ENCODE peak calls at places on chromosomes 4 and X, in ten cellular contexts. U is activated gamma-delta T cell; F is stimulated activated CD8-positive, alpha-beta memory T cell treated with anti-CD3 and anti-CD28 coated beads, Interleukin-4, amount 100 ng/mL, for 4 hours; C is osteoblast; W is HEK293T; B is NCI-H345; S is ELR; A is EL; L is bronchial epithelial cell; X is GF-D8. T is an unnamed sample.
A peak's percentile ranks its signal among the peaks of the same experiment; 100 is the strongest.

GRCh38 chr4:151407466-151408379 is 1.3 kb upstream of the FHIP1A start:
- DNase-seq in X (peak; percentile 51), W (no peak), U (peak; percentile 10), S (no peak), C (peak; percentile 83), B (no peak), L (no peak), A (no peak), F (no peak), T (no peak)

GRCh38 chrX:108299101-108299591 is 139.1 kb downstream of the COL4A6 start:
- DNase-seq in A (peak; percentile 31), B (no peak), U (no peak), L (peak; percentile 86), W (no peak), F (no peak), S (peak; percentile 27), C (no peak), X (no peak), T (no peak)

GRCh38 chrX:14865201-14865600 is 7.7 kb downstream of the FANCB start:
- DNase-seq in B (no peak), W (no peak), U (no peak), A (peak; percentile 49), F (no peak), X (no peak), C (peak; percentile 48), S (peak; percentile 8), L (no peak), T (no peak)

GRCh38 chrX:10158279-10158939 is 1.6 kb downstream of the CLCN4 start:
- DNase-seq in A (no peak), L (no peak), U (no peak), S (no peak), F (no peak), B (peak; percentile 72), W (no peak), X (no peak), C (peak; percentile 77), T (peak; percentile 78)

GRCh38 chr4:112847781-112848180 is 201.7 kb upstream of the ANK2 start:
- DNase-seq in C (no peak), S (no peak), U (no peak), X (no peak), W (no peak), A (no peak), L (peak; percentile 80), F (no peak), B (no peak), T (peak; percentile 18)

GRCh38 chrX:153333271-153333670 is 682 bp upstream of the ZNF275 start:
- DNase-seq in S (peak; percentile 32), F (no peak), X (no peak), W (no peak), B (no peak), U (no peak), L (peak; percentile 26), C (no peak), A (peak; percentile 55), T (no peak)

GRCh38 chr4:147825451-147826287 is 93.8 kb downstream of the ARHGAP10 start:
- DNase-seq in F (no peak), W (peak; percentile 15), U (no peak), X (no peak), C (peak; percentile 73), L (peak; percentile 39), A (no peak), S (peak; percentile 22), B (peak; percentile 24), T (no peak)

GRCh38 chr4:15469402-15470148 is at the start of gene CC2D2A:
- DNase-seq in L (peak; percentile 56), F (no peak), W (peak; percentile 41), U (no peak), B (no peak), C (peak; percentile 41), X (no peak), A (peak; percentile 38), S (peak; percentile 64), T (no peak)

GRCh38 chr4:163157157-163157556 is 9.5 kb downstream of the NAF1 start:
- DNase-seq in U (no peak), B (no peak), A (peak; percentile 72), F (no peak), X (no peak), C (peak; percentile 64), W (no peak), L (peak; percentile 57), S (peak; percentile 68), T (no peak)

GRCh38 chr4:2408401-2408958 is 10.0 kb downstream of the ZFYVE28 start:
- DNase-seq in L (no peak), X (no peak), A (no peak), C (no peak), S (peak; percentile 17), F (no peak), B (no peak), W (no peak), U (no peak), T (no peak)

GRCh38 chr4:151854731-151855130 is 93.9 kb upstream of the GATB start:
- DNase-seq in S (peak; percentile 56), F (no peak), U (no peak), W (no peak), X (no peak), B (no peak), L (peak; percentile 4), C (no peak), A (peak; percentile 27), T (no peak)

GRCh38 chr4:70721747-70722146 is at the start of gene RUFY3:
- DNase-seq in B (peak; percentile 82), S (peak; percentile 92), A (peak; percentile 87), C (peak; percentile 91), W (peak; percentile 75), X (no peak), L (no peak), U (no peak), F (no peak), T (peak; percentile 79)

GRCh38 chrX:45749375-45749774 is 548.7 kb upstream of the DIPK2B start:
- DNase-seq in F (no peak), C (no peak), L (no peak), X (no peak), U (no peak), B (no peak), W (no peak), A (peak; percentile 18), S (peak; percentile 50), T (no peak)

GRCh38 chrX:46722742-46723568 is 36.0 kb downstream of the SLC9A7 start:
- DNase-seq in C (no peak), U (no peak), A (peak; percentile 13), X (no peak), S (peak; percentile 56), F (no peak), L (peak; percentile 66), W (no peak), B (no peak), T (no peak)